ENCODE peak calls at places on chromosomes 7 and 10, in ten cellular contexts. W, L, E, C, X, M, Q, J, Y and O are unnamed samples.

GRCh38 chr10:131213651-131214505 is 97.6 kb downstream of the TCERG1L start:
- DNase-seq in W (no peak), L (no peak), Y (no peak), E (no peak), M (no peak), X (no peak), Q (no peak), C (no peak), J (no peak), O (no peak)

GRCh38 chr10:118543714-118544400 is 51.6 kb downstream of the PRLHR start:
- DNase-seq in M (no peak), C (no peak), J (no peak), X (no peak), E (peak), L (peak), Q (peak), W (no peak), Y (peak), O (no peak)

GRCh38 chr7:36633377-36633776 is 90.9 kb downstream of the AOAH start:
- DNase-seq in Y (no peak), L (no peak), W (no peak), X (no peak), C (no peak), J (no peak), E (no peak), Q (no peak), M (no peak), O (no peak)

GRCh38 chr10:43235070-43235900 is 31.6 kb downstream of the RASGEF1A start:
- DNase-seq in W (no peak), X (no peak), J (no peak), L (no peak), E (no peak), C (no peak), M (no peak), Q (no peak), Y (peak), O (no peak)

GRCh38 chr10:57891201-57892006 is 376.3 kb downstream of the IPMK start:
- DNase-seq in J (no peak), W (no peak), M (no peak), L (no peak), E (no peak), X (no peak), Q (peak), Y (no peak), C (no peak), O (no peak)

GRCh38 chr7:139641337-139641992 is 118.0 kb downstream of the CLEC2L start:
- DNase-seq in J (no peak), Q (no peak), M (no peak), Y (no peak), W (no peak), E (no peak), C (no peak), L (no peak), X (no peak), O (no peak)

GRCh38 chr10:49241365-49241764 is 53.2 kb upstream of the TMEM273 start:
- DNase-seq in L (no peak), W (no peak), X (no peak), C (no peak), Y (no peak), M (no peak), Q (no peak), J (no peak), E (no peak), O (no peak)

GRCh38 chr7:106313456-106313891 is 28.7 kb upstream of the NAMPT start:
- DNase-seq in Y (no peak), W (no peak), J (peak), C (peak), L (peak), E (peak), M (peak), Q (peak), X (no peak), O (no peak)

GRCh38 chr10:13890617-13891541 is 304.1 kb downstream of the PRPF18 start:
- DNase-seq in E (peak), L (peak), Y (no peak), Q (no peak), X (peak), W (no peak), M (no peak), C (no peak), J (no peak), O (no peak)

GRCh38 chr10:127576011-127576410 is 26.9 kb downstream of the NPS start:
- DNase-seq in Q (no peak), Y (peak), L (no peak), C (no peak), E (no peak), X (no peak), M (no peak), W (no peak), J (no peak), O (no peak)

GRCh38 chr7:129903935-129904334 is 48.8 kb downstream of the UBE2H start:
- DNase-seq in J (no peak), X (no peak), Q (no peak), C (no peak), W (no peak), Y (no peak), E (no peak), M (no peak), L (no peak), O (no peak)

GRCh38 chr7:98034044-98035035 is 44.3 kb upstream of the OCM2 start:
- DNase-seq in W (peak), Y (no peak), X (no peak), L (no peak), J (no peak), C (no peak), M (no peak), E (no peak), Q (no peak), O (no peak)

GRCh38 chr7:157565201-157565626 is 228.4 kb downstream of the DNAJB6 start:
- DNase-seq in E (no peak), W (no peak), Y (no peak), M (no peak), C (no peak), J (no peak), X (no peak), Q (peak), L (no peak), O (no peak)

GRCh38 chr10:69335063-69335587 is 56.8 kb downstream of the HK1 start:
- DNase-seq in Y (no peak), E (no peak), L (peak), X (peak), C (no peak), M (no peak), J (no peak), W (no peak), Q (no peak), O (no peak)

GRCh38 chr7:5423844-5424688 is 432 bp upstream of the TNRC18 start:
- DNase-seq in M (peak), L (peak), E (peak), Y (peak), Q (peak), X (peak), C (peak), W (peak), J (peak), O (peak)

GRCh38 chr7:55977831-55978230 is 13.4 kb downstream of the NIPSNAP2 start:
- DNase-seq in E (peak), J (no peak), M (peak), C (no peak), L (peak), Q (peak), W (no peak), X (no peak), Y (no peak), O (peak)

GRCh38 chr10:22253578-22253882 is 35.7 kb upstream of the EBLN1 start:
- DNase-seq in Y (peak), W (peak), M (no peak), X (peak), L (no peak), C (no peak), Q (no peak), E (no peak), J (no peak), O (no peak)

GRCh38 chr10:100232101-100232500 is 2.7 kb upstream of the CHUK start:
- DNase-seq in Q (no peak), W (no peak), J (peak), Y (no peak), E (peak), M (no peak), C (no peak), X (no peak), L (peak), O (no peak)

GRCh38 chr7:18469332-18469731 is 26.2 kb upstream of the HDAC9 start:
- DNase-seq in L (no peak), C (peak), E (no peak), Y (no peak), X (no peak), J (no peak), Q (no peak), W (no peak), M (no peak), O (no peak)

GRCh38 chr7:37832194-37832593 is 16.2 kb upstream of the NME8 start:
- DNase-seq in M (no peak), J (no peak), Y (no peak), E (no peak), Q (peak), L (peak), C (no peak), W (peak), X (peak), O (no peak)

GRCh38 chr10:132076578-132077081 is 10.9 kb downstream of the JAKMIP3 start:
- DNase-seq in J (no peak), X (no peak), E (no peak), Q (no peak), Y (no peak), W (no peak), C (no peak), L (no peak), M (no peak), O (no peak)

GRCh38 chr10:82969405-82969804 is 1094.4 kb downstream of the NRG3 start:
- DNase-seq in J (no peak), Q (no peak), Y (no peak), W (no peak), C (no peak), E (peak), X (no peak), M (no peak), L (peak), O (no peak)

GRCh38 chr10:5873515-5873995 is 16.1 kb downstream of the ANKRD16 start:
- DNase-seq in X (peak), J (peak), L (peak), E (peak), W (peak), M (no peak), C (peak), Y (peak), Q (peak), O (no peak)

GRCh38 chr10:91694170-91694794 is 61.4 kb upstream of the PPP1R3C start:
- DNase-seq in Q (peak), J (no peak), X (no peak), L (peak), M (no peak), Y (peak), W (no peak), E (peak), C (no peak), O (no peak)

GRCh38 chr10:14476641-14477407 is 146.1 kb upstream of the FRMD4A start:
- DNase-seq in J (no peak), X (no peak), W (no peak), C (no peak), E (peak), L (peak), M (peak), Y (no peak), Q (peak), O (peak)

GRCh38 chr7:141562543-141562942 is 11.3 kb downstream of the AGK start:
- DNase-seq in M (no peak), W (no peak), C (no peak), E (no peak), Q (no peak), J (no peak), L (no peak), Y (no peak), X (no peak), O (no peak)

GRCh38 chr10:8852546-8852945 is 798.1 kb downstream of the GATA3 start:
- DNase-seq in M (no peak), C (no peak), Y (no peak), X (no peak), Q (no peak), E (no peak), L (no peak), W (no peak), J (no peak), O (no peak)

GRCh38 chr10:129877773-129878371 is 86.2 kb downstream of the EBF3 start:
- DNase-seq in J (no peak), W (no peak), L (peak), Y (peak), C (no peak), E (no peak), X (no peak), Q (peak), M (no peak), O (no peak)

GRCh38 chr7:70347880-70348279 is 749.6 kb downstream of the AUTS2 start:
- DNase-seq in C (no peak), E (no peak), M (no peak), Y (no peak), L (no peak), J (no peak), X (no peak), Q (no peak), W (no peak), O (no peak)

GRCh38 chr10:71812016-71812912 is 38.8 kb downstream of the PSAP start:
- DNase-seq in L (peak), C (no peak), Y (peak), X (peak), Q (peak), W (peak), E (peak), M (no peak), J (no peak), O (no peak)

GRCh38 chr10:125030567-125031197 is 88.8 kb downstream of the ZRANB1 start:
- DNase-seq in M (no peak), C (no peak), E (no peak), L (no peak), X (no peak), Y (no peak), W (no peak), Q (no peak), J (no peak), O (no peak)

GRCh38 chr7:117129538-117129955 is 176.2 kb downstream of the ST7 start:
- DNase-seq in L (peak), E (no peak), C (no peak), W (no peak), M (no peak), Y (no peak), J (no peak), Q (no peak), X (peak), O (no peak)

GRCh38 chr10:24697080-24697479 is 26.6 kb downstream of the ARHGAP21 start:
- DNase-seq in X (no peak), L (no peak), E (no peak), Y (no peak), J (no peak), M (no peak), Q (no peak), W (no peak), C (no peak), O (no peak)

GRCh38 chr7:16271990-16272665 is 149.2 kb downstream of the CRPPA start:
- DNase-seq in J (no peak), M (no peak), L (peak), W (no peak), C (no peak), Y (no peak), X (no peak), E (peak), Q (peak), O (peak)

GRCh38 chr7:148932-149855 is 43.2 kb upstream of the FAM20C start:
- DNase-seq in X (peak), Q (peak), L (peak), M (peak), E (peak), W (peak), Y (peak), C (peak), J (peak), O (peak)
- H3K4me3 ChIP-seq in X (peak), Q (peak), L (peak), M (peak), E (peak), W (peak), Y (peak), C (peak), J (peak), O (peak)

GRCh38 chr10:47243356-47243755 is 56.6 kb upstream of the GDF10 start:
- DNase-seq in M (no peak), Q (no peak), X (no peak), J (no peak), L (no peak), E (no peak), W (no peak), C (no peak), Y (no peak), O (no peak)

GRCh38 chr10:47241946-47242900 is 57.8 kb upstream of the GDF10 start:
- DNase-seq in Y (no peak), M (no peak), W (no peak), C (no peak), X (no peak), L (no peak), Q (no peak), E (no peak), J (no peak), O (no peak)

GRCh38 chr10:47239211-47239610 is 60.8 kb upstream of the GDF10 start:
- DNase-seq in X (no peak), J (no peak), L (no peak), Y (no peak), M (no peak), Q (no peak), W (no peak), C (no peak), E (no peak), O (no peak)

GRCh38 chr10:47240173-47240572 is 59.8 kb upstream of the GDF10 start:
- DNase-seq in Q (no peak), E (no peak), M (no peak), J (no peak), W (no peak), X (no peak), Y (no peak), C (no peak), L (no peak), O (no peak)

GRCh38 chr10:47241256-47241655 is 58.7 kb upstream of the GDF10 start:
- DNase-seq in M (no peak), E (no peak), C (no peak), J (no peak), Y (no peak), Q (no peak), L (no peak), W (no peak), X (no peak), O (no peak)
- TF ChIP-seq CTCF in M (no peak), E (no peak), C (no peak), J (no peak), Y (no peak), Q (no peak), L (no peak), W (no peak), X (no peak), O (no peak)

DNA sequence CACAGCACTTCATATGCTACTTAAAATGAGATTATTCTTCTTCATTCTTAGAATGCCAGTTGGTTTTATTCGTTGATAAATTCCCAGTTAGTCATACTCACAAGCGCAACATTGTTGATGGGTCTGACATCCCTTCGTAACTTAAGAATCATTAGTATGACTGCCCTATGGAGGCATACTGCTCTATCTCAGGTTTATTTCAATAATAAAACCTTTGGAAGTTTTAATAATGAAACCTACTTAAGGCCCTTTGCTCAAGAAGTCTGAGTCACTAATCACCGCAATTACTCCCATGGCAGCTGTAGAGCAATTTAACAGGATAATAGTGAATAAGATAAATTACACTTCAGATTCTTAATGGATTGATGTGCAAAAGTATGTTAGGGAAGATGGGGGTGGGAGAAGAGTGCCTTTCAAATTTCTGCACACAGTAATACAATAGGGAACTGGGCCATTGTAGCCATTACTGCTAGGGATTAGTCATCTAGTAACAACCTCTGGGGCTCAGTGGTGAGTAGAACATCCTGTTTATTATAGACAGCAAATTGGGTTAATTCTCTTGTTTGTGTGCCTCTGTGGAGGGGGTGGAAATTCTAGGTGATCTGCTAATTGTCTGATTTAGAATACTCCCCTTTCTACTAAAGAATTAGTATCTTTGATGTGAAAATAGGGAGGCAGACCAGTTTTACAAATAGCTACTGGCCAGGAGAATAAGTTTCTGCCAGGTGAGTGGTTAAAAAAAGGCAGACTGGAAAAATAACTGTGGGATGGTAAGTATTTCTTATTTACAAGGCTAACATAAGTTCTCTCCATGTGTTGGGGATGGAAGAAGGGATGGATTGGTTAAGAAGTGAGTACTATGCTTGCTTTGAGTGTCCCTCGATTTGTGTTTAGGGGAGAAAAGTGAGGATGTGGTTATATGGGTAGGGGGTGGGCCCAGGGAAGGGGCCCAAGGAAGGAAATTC is 74.5 kb upstream of the VKORC1L1 start:
- DNase-seq in J (peak), L (peak), Y (peak), Q (peak), C (peak), M (peak), W (no peak), E (peak), X (no peak), O (peak)
- H3K4me3 ChIP-seq in J (no peak), L (no peak), Y (no peak), Q (no peak), C (no peak), M (no peak), W (no peak), E (no peak), X (no peak), O (no peak)

DNA sequence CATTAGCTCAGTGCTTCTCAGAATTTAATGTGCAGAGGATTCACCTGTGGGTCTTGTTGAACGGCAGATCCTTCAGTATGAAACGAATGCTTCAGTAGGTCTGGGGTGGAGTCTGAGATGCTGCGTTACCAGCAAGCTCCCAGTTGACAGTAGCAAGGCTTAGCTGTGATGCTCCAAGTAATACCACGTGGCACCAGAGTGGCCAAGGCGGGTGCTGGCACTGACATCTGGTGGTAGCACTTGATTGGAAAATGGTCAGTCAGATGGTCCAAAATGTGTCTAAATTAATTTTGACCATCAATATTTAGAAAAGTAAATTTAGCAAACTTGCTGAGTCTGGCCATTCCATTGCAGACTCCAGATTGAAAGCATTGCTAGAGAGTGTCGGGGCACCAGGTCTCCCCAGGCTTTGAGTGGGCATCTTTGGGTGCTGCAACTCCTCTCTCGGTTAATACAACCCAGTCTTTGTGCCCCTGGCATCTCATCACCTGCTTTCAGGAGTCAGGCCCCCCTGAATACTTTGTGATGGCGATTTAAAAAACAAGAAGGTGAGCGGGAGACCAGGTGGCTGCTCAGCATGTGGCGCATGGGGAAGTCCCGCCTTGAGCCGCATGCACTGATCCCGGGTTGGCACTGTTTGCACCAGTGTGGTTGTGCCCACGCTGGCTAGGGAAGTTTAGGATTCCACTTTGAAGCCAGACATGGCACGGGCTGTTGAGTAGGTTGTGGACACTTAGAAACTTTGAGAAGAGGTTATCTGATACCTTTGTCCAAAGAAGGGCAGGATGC is 130.0 kb downstream of the NT5C2 start:
- DNase-seq in J (no peak), M (no peak), E (no peak), W (no peak), X (no peak), L (no peak), Y (no peak), Q (peak), C (no peak), O (no peak)
- TF ChIP-seq CTCF in J (peak), M (no peak), E (peak), W (no peak), X (peak), L (no peak), Y (no peak), Q (peak), C (peak), O (peak)